ENCODE peak calls at places on chromosomes 11 and 22, in nine cellular contexts. U is Peyer's patch, P is esophagus squamous epithelium, A is A549, J is HepG2, W is sigmoid colon, X is body of pancreas, M is ovary, I is transverse colon. L is an unnamed sample.

GRCh38 chr22:46376908-46377565 is 41.5 kb downstream of the TRMU start:
- DNase-seq in U (no peak), P (no peak), A (no peak), J (peak), W (no peak), X (peak), M (peak), I (no peak), L (no peak)

GRCh38 chr22:42974223-42974622 is 40.7 kb downstream of the PACSIN2 start:
- DNase-seq in U (no peak), P (no peak), A (no peak), J (no peak), W (no peak), X (no peak), M (no peak), I (no peak), L (no peak)

GRCh38 chr22:19086944-19087343 is 35.3 kb downstream of the DGCR2 start:
- DNase-seq in U (no peak), P (no peak), A (no peak), J (no peak), W (peak), X (no peak), M (no peak), I (no peak), L (no peak)

GRCh38 chr11:34395916-34396555 is 38.2 kb upstream of the ABTB2 start:
- DNase-seq in U (no peak), P (no peak), A (peak), J (no peak), W (no peak), X (no peak), M (no peak), I (no peak), L (no peak)

GRCh38 chr22:34294986-34295385 is 374.7 kb upstream of the LARGE1 start:
- DNase-seq in U (no peak), P (no peak), A (no peak), J (peak), W (no peak), X (no peak), M (no peak), I (no peak), L (no peak)

GRCh38 chr11:65419460-65419772 is 3.2 kb upstream of the NEAT1 start:
- DNase-seq in U (no peak), P (no peak), A (no peak), J (no peak), W (peak), X (no peak), M (peak), I (peak), L (no peak)

GRCh38 chr22:42179616-42180015 is 49.0 kb upstream of the CYP2D6 start:
- DNase-seq in U (no peak), P (no peak), A (no peak), J (no peak), W (no peak), X (no peak), M (no peak), I (no peak), L (no peak)

GRCh38 chr11:25860677-25861445 is 471.1 kb upstream of the ANO3 start:
- DNase-seq in U (no peak), P (no peak), A (no peak), J (no peak), W (no peak), X (no peak), M (no peak), I (no peak), L (no peak)

GRCh38 chr11:18617688-18618340 is 16.3 kb downstream of the SPTY2D1 start:
- DNase-seq in U (no peak), P (no peak), A (no peak), J (no peak), W (no peak), X (no peak), M (no peak), I (no peak), L (no peak)

GRCh38 chr11:47270331-47271271 is 668 bp downstream of the MADD start:
- DNase-seq in U (peak), P (no peak), A (peak), J (peak), W (peak), X (peak), M (no peak), I (peak), L (no peak)

GRCh38 chr11:61551630-61552029 is 29.2 kb downstream of the SYT7 start:
- DNase-seq in U (no peak), P (no peak), A (peak), J (no peak), W (no peak), X (peak), M (no peak), I (no peak), L (peak)

GRCh38 chr11:118607401-118608267 is at the start of gene PHLDB1:
- DNase-seq in U (peak), P (no peak), A (peak), J (peak), W (peak), X (peak), M (peak), I (peak), L (peak)

DNA sequence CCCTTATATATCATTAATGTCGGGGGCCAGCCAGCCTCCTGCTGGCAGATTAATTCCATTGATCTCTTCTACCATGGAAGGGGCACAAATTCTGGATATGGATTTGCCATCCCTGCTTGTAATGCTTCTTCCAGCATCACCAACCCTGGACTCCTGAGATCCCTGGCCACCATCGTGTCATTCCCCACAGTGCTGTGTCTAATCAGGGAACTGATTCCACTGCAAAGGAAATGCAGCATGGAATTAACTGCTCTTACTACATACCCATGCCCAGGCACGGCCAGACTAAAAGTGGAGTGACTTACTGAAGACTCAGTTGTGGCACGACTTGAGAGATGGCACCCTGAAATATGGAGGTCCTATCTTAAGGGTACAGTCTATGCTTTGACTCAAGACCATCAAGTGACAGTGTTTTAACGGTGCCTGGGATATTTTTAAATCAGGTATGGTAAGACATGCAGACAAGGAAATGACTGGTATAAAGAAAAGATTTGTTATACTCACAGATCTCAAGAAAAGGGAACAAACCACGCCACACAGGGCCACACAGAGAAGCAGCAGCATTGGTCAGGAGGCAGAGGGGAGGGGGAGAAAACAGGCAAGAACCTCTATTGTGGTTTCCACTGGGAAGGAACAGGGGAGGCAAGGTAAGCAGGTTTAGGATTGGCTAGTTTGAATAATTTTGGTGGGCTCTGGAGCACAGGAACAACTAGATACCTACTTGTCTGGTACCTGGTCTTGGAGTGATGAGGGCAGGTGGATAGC is 65.1 kb downstream of the IGLL5 start:
- DNase-seq in U (no peak), P (no peak), A (no peak), J (no peak), W (no peak), X (no peak), M (no peak), I (no peak), L (no peak)
- H3K27ac ChIP-seq in U (no peak), P (no peak), A (no peak), J (no peak), W (no peak), X (no peak), M (no peak), I (no peak), L (no peak)

GRCh38 chr22:31211862-31212730 is at the start of gene LIMK2:
- DNase-seq in U (peak), P (peak), A (peak), J (peak), W (peak), X (peak), M (peak), I (peak), L (peak)
- TF ChIP-seq POLR2A in U (peak), P (peak), A (peak), J (peak), W (peak), X (peak), M (peak), I (peak), L (peak)

DNA sequence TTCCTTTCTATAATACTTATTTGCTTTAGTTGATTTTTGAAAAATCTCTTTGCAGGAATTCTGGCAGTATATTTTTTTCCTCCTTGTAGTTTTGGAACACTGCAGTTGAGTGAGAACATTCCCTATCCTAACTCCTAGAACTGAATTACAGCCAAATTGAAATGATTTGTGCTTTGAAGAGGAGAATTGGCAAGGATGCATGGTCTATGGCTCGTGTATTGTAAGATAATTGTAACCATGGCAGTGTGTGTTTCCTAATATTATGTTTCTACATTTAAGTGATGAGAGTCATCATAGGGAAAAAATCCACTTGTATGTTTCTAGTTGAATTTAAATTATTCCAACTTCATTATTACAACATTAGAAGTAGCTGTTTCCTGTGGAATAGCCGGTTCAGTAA is 80.9 kb upstream of the MYO18B start:
- DNase-seq in U (no peak), P (no peak), A (no peak), J (no peak), W (no peak), X (no peak), M (no peak), I (no peak), L (no peak)
- H3K27ac ChIP-seq in U (no peak), P (no peak), A (no peak), J (no peak), W (peak), X (no peak), M (no peak), I (peak), L (no peak)

GRCh38 chr22:50306753-50307749 is at the start of gene PLXNB2:
- DNase-seq in U (peak), P (no peak), A (peak), J (peak), W (peak), X (peak), M (peak), I (peak), L (peak)
- TF ChIP-seq POLR2A in U (peak), P (peak), A (peak), J (peak), W (no peak), X (no peak), M (peak), I (peak), L (no peak)

L was measured in stomach.